ENCODE peak calls at places on chromosomes 5 and 9, in eight cellular contexts. Y is HuH-7.5; W is RWPE1; C is GM13977; F is cardiac muscle cell; V is HFFc6; A is lower leg skin; G is stimulated activated CD4-positive, alpha-beta T cell treated with anti-CD3 and anti-CD28 coated beads, Interleukin-15, amount 100 ng/mL, for 24 hours. R is an unnamed sample.

GRCh38 chr5:6837519-6838110 is 124.4 kb downstream of the TENT4A start:
- DNase-seq in A (peak; percentile 70), Y (no peak), V (no peak), G (peak; percentile 34), C (no peak), F (no peak), W (no peak), R (no peak)

GRCh38 chr5:173736923-173737412 is 120.5 kb upstream of the BOD1 start:
- DNase-seq in W (no peak), Y (no peak), V (no peak), A (no peak), G (no peak), C (peak; percentile 66), F (no peak), R (peak; percentile 74)

GRCh38 chr5:78823196-78823595 is 161.9 kb downstream of the ARSB start:
- DNase-seq in F (no peak), Y (no peak), V (no peak), A (no peak), C (no peak), W (no peak), G (no peak), R (peak; percentile 16)

GRCh38 chr5:81768960-81769452 is 18.1 kb upstream of the SSBP2 start:
- DNase-seq in G (no peak), W (peak; percentile 87), A (no peak), Y (no peak), V (peak; percentile 94), F (peak; percentile 73), C (no peak), R (no peak)

GRCh38 chr9:109466623-109467590 is 31.2 kb downstream of the PTPN3 start:
- DNase-seq in C (no peak), F (peak; percentile 43), V (no peak), A (no peak), W (peak; percentile 70), Y (no peak), G (no peak), R (no peak)

GRCh38 chr5:14465086-14465485 is 116.5 kb upstream of the OTULINL start:
- DNase-seq in G (no peak), A (no peak), C (no peak), W (no peak), Y (no peak), F (peak; percentile 44), V (no peak), R (no peak)

GRCh38 chr5:177334155-177334551 is 17.3 kb downstream of the LMAN2 start:
- DNase-seq in G (no peak), W (no peak), A (no peak), V (no peak), F (no peak), Y (no peak), C (no peak), R (no peak)

GRCh38 chr9:116247791-116248343 is 94.3 kb downstream of the PAPPA start:
- DNase-seq in G (no peak), W (no peak), V (no peak), A (no peak), Y (no peak), C (no peak), F (peak; percentile 63), R (no peak)

GRCh38 chr5:150487199-150488061 is 20.5 kb upstream of the NDST1 start:
- DNase-seq in F (peak; percentile 36), V (no peak), W (peak; percentile 64), G (no peak), A (no peak), C (peak; percentile 51), Y (peak; percentile 50), R (no peak)

GRCh38 chr5:170700503-170700902 is 83.0 kb upstream of the GABRP start:
- DNase-seq in W (no peak), G (no peak), Y (no peak), F (no peak), V (no peak), C (no peak), A (no peak), R (no peak)